ENCODE peak calls at places on chromosomes 13 and 19, in seven cellular contexts. Z is GM10248, O is fibroblast of mammary gland, H is neural crest cell, S is WTC11, X is stomach, K is GM12865. I is an unnamed sample.

GRCh38 chr19:15251749-15252397 is 19.6 kb upstream of the EPHX3 start:
- DNase-seq in H (peak), Z (no peak), S (peak), X (peak), O (peak), K (no peak), I (no peak)

GRCh38 chr13:102347490-102347889 is 54.4 kb downstream of the FGF14 start:
- DNase-seq in S (no peak), Z (no peak), X (no peak), O (no peak), H (no peak), K (no peak), I (no peak)

GRCh38 chr19:28482221-28482620 is 730.7 kb downstream of the UQCRFS1 start:
- DNase-seq in X (no peak), H (no peak), K (peak), S (peak), O (no peak), Z (no peak), I (no peak)

GRCh38 chr13:39417643-39418042 is 185.3 kb downstream of the LHFPL6 start:
- DNase-seq in H (peak), K (no peak), S (peak), Z (no peak), O (peak), X (no peak), I (no peak)

GRCh38 chr13:109971006-109971744 is 184.8 kb upstream of the IRS2 start:
- DNase-seq in Z (no peak), K (no peak), S (no peak), O (no peak), X (no peak), H (no peak), I (no peak)

GRCh38 chr13:112968380-112968909 is 569 bp upstream of the MCF2L start:
- DNase-seq in K (peak), H (no peak), S (no peak), X (peak), Z (no peak), O (no peak), I (peak)

GRCh38 chr13:37775871-37776270 is 93.7 kb downstream of the TRPC4 start:
- DNase-seq in X (no peak), O (peak), Z (no peak), S (no peak), H (no peak), K (no peak), I (no peak)

GRCh38 chr19:56837892-56838679 is 2.4 kb downstream of the PEG3 start:
- DNase-seq in K (no peak), S (no peak), Z (no peak), X (no peak), H (no peak), O (peak), I (no peak)

GRCh38 chr13:110499621-110500281 is 61.8 kb downstream of the RAB20 start:
- DNase-seq in S (no peak), O (peak), X (no peak), Z (no peak), K (no peak), H (no peak), I (no peak)

GRCh38 chr19:33359581-33359980 is 13.9 kb upstream of the CEBPG start:
- DNase-seq in K (no peak), O (no peak), S (no peak), Z (no peak), X (no peak), H (no peak), I (no peak)

GRCh38 chr13:62453761-62454160 is 1038.1 kb upstream of the PCDH20 start:
- DNase-seq in X (no peak), K (no peak), S (no peak), O (no peak), H (no peak), Z (no peak), I (no peak)

GRCh38 chr13:113126265-113127150 is 3.9 kb downstream of the F10 start:
- DNase-seq in H (no peak), K (no peak), S (no peak), O (no peak), X (no peak), Z (no peak), I (no peak)

GRCh38 chr13:30872685-30873443 is 33.2 kb upstream of the MEDAG start:
- DNase-seq in X (no peak), K (no peak), O (peak), Z (no peak), S (peak), H (peak), I (no peak)

GRCh38 chr13:73722120-73722519 is 412.1 kb downstream of the KLF12 start:
- DNase-seq in O (peak), X (no peak), H (no peak), K (peak), S (no peak), Z (peak), I (no peak)

GRCh38 chr19:2290441-2291184 is 8.6 kb upstream of the PEAK3 start:
- DNase-seq in H (no peak), Z (no peak), K (peak), O (no peak), S (peak), X (no peak), I (no peak)

GRCh38 chr13:79483302-79483701 is 2.3 kb downstream of the NDFIP2 start:
- DNase-seq in Z (no peak), X (no peak), K (no peak), O (peak), H (no peak), S (no peak), I (no peak)

GRCh38 chr13:113539176-113539575 is 45.4 kb upstream of the TFDP1 start:
- DNase-seq in S (no peak), Z (no peak), H (no peak), X (no peak), O (no peak), K (no peak), I (no peak)

GRCh38 chr13:27461940-27462584 is 11.7 kb upstream of the MTIF3 start:
- DNase-seq in K (no peak), H (no peak), O (no peak), S (no peak), X (no peak), Z (no peak), I (no peak)

GRCh38 chr13:21683034-21683733 is 12.3 kb downstream of the FGF9 start:
- DNase-seq in H (no peak), S (no peak), O (peak), K (no peak), X (no peak), Z (no peak), I (no peak)

GRCh38 chr13:43023244-43023931 is at the start of gene DNAJC15:
- DNase-seq in K (peak), Z (peak), O (peak), X (peak), H (peak), S (peak), I (peak)

GRCh38 chr13:34360702-34361101 is 542.8 kb downstream of the RFC3 start:
- DNase-seq in X (no peak), Z (no peak), K (no peak), S (no peak), O (no peak), H (no peak), I (no peak)

GRCh38 chr19:40666803-40667438 is 23.5 kb downstream of the NUMBL start:
- DNase-seq in S (no peak), H (no peak), O (no peak), Z (no peak), X (no peak), K (no peak), I (no peak)

GRCh38 chr13:103388839-103389238 is 322.6 kb upstream of the SLC10A2 start:
- DNase-seq in O (no peak), Z (no peak), X (no peak), S (no peak), K (no peak), H (no peak), I (no peak)

GRCh38 chr19:34226036-34226435 is 28.3 kb upstream of the GARRE1 start:
- DNase-seq in Z (no peak), H (no peak), O (no peak), X (no peak), K (peak), S (no peak), I (no peak)

GRCh38 chr19:39871886-39872866 is 26.0 kb upstream of the FBL start:
- DNase-seq in X (no peak), H (no peak), O (no peak), S (no peak), K (no peak), Z (no peak), I (no peak)

GRCh38 chr13:39016789-39017188 is 21.1 kb downstream of the PROSER1 start:
- DNase-seq in Z (peak), O (peak), H (peak), K (peak), X (no peak), S (no peak), I (no peak)

GRCh38 chr19:11659612-11660011 is 62.3 kb downstream of the ZNF627 start:
- DNase-seq in X (no peak), H (no peak), K (no peak), O (peak), S (no peak), Z (peak), I (no peak)

GRCh38 chr13:92074658-92075057 is 676.2 kb downstream of the GPC5 start:
- DNase-seq in K (peak), X (no peak), S (peak), H (no peak), Z (no peak), O (no peak), I (no peak)

DNA sequence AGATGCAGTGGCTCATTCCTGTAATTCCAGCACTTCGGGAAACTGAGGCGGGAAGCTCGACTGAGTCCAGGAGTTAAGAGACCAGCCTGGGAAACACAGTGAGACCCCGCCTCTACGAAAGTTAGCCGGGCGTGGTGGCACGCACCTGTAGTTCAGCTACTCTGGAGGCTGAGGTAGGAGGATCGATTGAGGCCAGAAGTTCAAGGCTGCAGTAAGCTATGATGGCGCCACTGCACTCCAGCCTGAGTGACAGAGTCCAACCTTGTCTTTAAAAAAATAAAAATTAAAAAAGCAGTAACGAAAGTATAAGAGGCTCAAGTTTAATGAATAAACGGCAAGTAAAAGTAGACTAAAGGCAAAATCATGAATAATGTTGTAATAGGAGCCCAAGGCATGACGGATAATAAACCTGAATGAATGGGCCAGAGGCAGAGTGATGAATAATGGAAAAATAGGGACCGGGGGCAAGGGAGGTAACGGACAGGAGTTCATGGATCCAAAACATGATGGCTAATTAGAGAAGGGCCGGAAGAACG is 1.2 kb upstream of the TOMM40 start:
- DNase-seq in Z (no peak), K (peak), X (no peak), S (no peak), H (no peak), O (no peak), I (no peak)
- TF ChIP-seq CTCF in Z (no peak), K (no peak), X (no peak), S (no peak), H (no peak), O (no peak), I (no peak)

GRCh38 chr13:81172603-81173002 is 831.7 kb upstream of the SPRY2 start:
- DNase-seq in O (no peak), H (no peak), Z (no peak), K (no peak), X (no peak), S (no peak), I (no peak)

DNA sequence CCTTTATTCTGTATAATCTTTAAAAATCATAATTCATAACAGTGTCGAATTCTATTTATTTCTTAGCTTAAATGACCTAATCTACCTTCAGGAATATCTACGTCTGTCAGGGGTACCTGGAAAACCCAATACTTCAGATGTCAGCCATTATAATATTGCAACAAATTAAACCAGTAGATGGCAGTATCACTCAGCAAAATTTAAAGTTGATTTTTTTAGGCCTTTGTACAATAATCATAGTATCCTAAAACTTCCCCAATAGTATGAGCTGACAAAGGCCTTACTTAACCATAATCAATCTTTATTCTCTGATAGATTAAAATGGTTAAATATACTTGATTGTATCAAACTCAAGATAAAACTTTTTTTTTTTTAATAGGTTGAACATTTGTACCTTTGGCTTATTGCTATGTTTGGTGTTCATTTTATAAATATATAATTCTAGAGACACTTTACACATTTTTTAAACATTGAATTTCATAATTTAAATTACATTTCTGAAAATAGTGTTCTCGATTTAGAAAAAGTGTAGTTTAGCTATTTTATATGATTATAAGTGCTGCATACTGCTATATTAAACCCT is 830.2 kb upstream of the SPRY2 start:
- DNase-seq in H (no peak), Z (no peak), O (peak), K (peak), S (no peak), X (no peak), I (no peak)
- TF ChIP-seq CTCF in H (peak), Z (peak), O (peak), K (peak), S (peak), X (no peak), I (no peak)

GRCh38 chr13:40789275-40790231 is at the start of gene SLC25A15:
- DNase-seq in H (peak), O (peak), K (peak), Z (peak), X (peak), S (peak), I (peak)
- TF ChIP-seq CTCF in H (peak), O (no peak), K (peak), Z (peak), X (no peak), S (no peak), I (no peak)

GRCh38 chr19:48565090-48565489 is 13.1 kb downstream of the SULT2B1 start:
- DNase-seq in O (peak), K (no peak), S (no peak), H (no peak), Z (no peak), X (no peak), I (no peak)
- TF ChIP-seq CTCF in O (no peak), K (no peak), S (no peak), H (no peak), Z (no peak), X (no peak), I (no peak)

GRCh38 chr19:54439174-54439851 is 9.7 kb upstream of the LENG8 start:
- DNase-seq in Z (no peak), S (peak), H (peak), K (no peak), O (no peak), X (peak), I (no peak)
- TF ChIP-seq CTCF in Z (peak), S (no peak), H (peak), K (peak), O (peak), X (no peak), I (no peak)